ENCODE peak calls at places on chromosomes 13 and 19, in six cellular contexts. Q is Jurkat, Clone E6-1; V is fibroblast of gingiva; Z is lower lobe of right lung; B is activated T-cell treated with anti-CD3 and anti-CD28 coated beads, Interleukin-2, amount 50 U/mL, for 24 hours; R is pancreas. L is an unnamed sample.

GRCh38 chr19:40219721-40220276 is 1.6 kb upstream of the TTC9B start:
- DNase-seq in Q (no peak), V (no peak), Z (no peak), B (no peak), R (no peak), L (no peak)

GRCh38 chr13:32164622-32165268 is 133.2 kb downstream of the FRY start:
- DNase-seq in Q (peak; percentile 76), V (peak; percentile 31), Z (no peak), B (peak; percentile 29), R (no peak), L (no peak)

GRCh38 chr13:21318891-21319532 is 140.1 kb downstream of the ZDHHC20 start:
- DNase-seq in Q (no peak), V (no peak), Z (no peak), B (no peak), R (no peak), L (no peak)

GRCh38 chr19:50664204-50664603 is 15.0 kb downstream of the C19orf81 start:
- DNase-seq in Q (no peak), V (no peak), Z (no peak), B (no peak), R (no peak), L (no peak)

GRCh38 chr13:27953671-27954405 is 15.3 kb downstream of the CDX2 start:
- DNase-seq in Q (peak; percentile 28), V (peak; percentile 36), Z (peak; percentile 86), B (peak; percentile 81), R (peak; percentile 83), L (peak; percentile 91)

GRCh38 chr13:27053902-27054595 is 117.6 kb downstream of the USP12 start:
- DNase-seq in Q (no peak), V (peak; percentile 71), Z (no peak), B (no peak), R (no peak), L (no peak)

GRCh38 chr13:36673838-36674326 is at the start of gene SERTM1:
- DNase-seq in Q (no peak), V (no peak), Z (peak; percentile 51), B (no peak), R (no peak), L (no peak)

GRCh38 chr13:52001120-52001731 is 10.0 kb downstream of the ATP7B start:
- DNase-seq in Q (peak; percentile 60), V (peak; percentile 33), Z (no peak), B (no peak), R (no peak), L (no peak)

GRCh38 chr13:97454699-97455098 is 20.7 kb downstream of the RAP2A start:
- DNase-seq in Q (no peak), V (no peak), Z (no peak), B (no peak), R (no peak), L (no peak)

GRCh38 chr13:112783135-112783945 is 93.5 kb downstream of the ATP11A start:
- DNase-seq in Q (no peak), V (peak; percentile 45), Z (peak; percentile 58), B (peak; percentile 20), R (no peak), L (peak; percentile 40)

GRCh38 chr19:29086182-29086581 is 126.8 kb downstream of the UQCRFS1 start:
- DNase-seq in Q (no peak), V (no peak), Z (no peak), B (no peak), R (peak; percentile 45), L (no peak)

GRCh38 chr13:93268327-93269028 is 41.9 kb downstream of the GPC6 start:
- DNase-seq in Q (no peak), V (no peak), Z (no peak), B (no peak), R (no peak), L (no peak)

GRCh38 chr19:31377736-31378135 is 28.5 kb upstream of the TSHZ3 start:
- DNase-seq in Q (no peak), V (no peak), Z (no peak), B (no peak), R (no peak), L (no peak)

GRCh38 chr19:54030895-54031586 is 32.7 kb downstream of the VSTM1 start:
- DNase-seq in Q (no peak), V (no peak), Z (no peak), B (no peak), R (no peak), L (no peak)

GRCh38 chr13:40910324-40911050 is 108.6 kb downstream of the ELF1 start:
- DNase-seq in Q (no peak), V (no peak), Z (no peak), B (peak; percentile 47), R (no peak), L (no peak)

GRCh38 chr19:6674868-6675305 is 4.9 kb upstream of the TNFSF14 start:
- DNase-seq in Q (peak; percentile 77), V (peak; percentile 39), Z (peak; percentile 73), B (peak; percentile 92), R (peak; percentile 13), L (peak; percentile 90)

GRCh38 chr13:111480503-111480902 is 160.1 kb downstream of the TEX29 start:
- DNase-seq in Q (no peak), V (no peak), Z (no peak), B (no peak), R (no peak), L (no peak)

GRCh38 chr19:49712397-49712859 is 21.5 kb downstream of the CPT1C start:
- DNase-seq in Q (peak; percentile 14), V (peak; percentile 84), Z (no peak), B (no peak), R (no peak), L (no peak)

GRCh38 chr19:28829762-28830161 is 383.2 kb downstream of the UQCRFS1 start:
- DNase-seq in Q (no peak), V (no peak), Z (no peak), B (no peak), R (no peak), L (no peak)

GRCh38 chr13:26422036-26422435 is 135.4 kb upstream of the WASF3 start:
- DNase-seq in Q (no peak), V (no peak), Z (no peak), B (no peak), R (no peak), L (no peak)

GRCh38 chr13:112354330-112355273 is 21.6 kb upstream of the SPACA7 start:
- DNase-seq in Q (no peak), V (no peak), Z (no peak), B (no peak), R (no peak), L (no peak)

GRCh38 chr13:32783067-32783466 is 196.8 kb downstream of the PDS5B start:
- DNase-seq in Q (peak; percentile 89), V (no peak), Z (no peak), B (no peak), R (no peak), L (no peak)

GRCh38 chr13:24134772-24135171 is 25.7 kb upstream of the SPATA13 start:
- DNase-seq in Q (no peak), V (no peak), Z (no peak), B (no peak), R (no peak), L (no peak)

GRCh38 chr13:93814658-93815057 is 588.1 kb downstream of the GPC6 start:
- DNase-seq in Q (no peak), V (no peak), Z (no peak), B (no peak), R (no peak), L (no peak)

GRCh38 chr13:113589251-113589960 is 4.9 kb downstream of the TFDP1 start:
- DNase-seq in Q (no peak), V (no peak), Z (peak; percentile 24), B (no peak), R (no peak), L (peak; percentile 53)

GRCh38 chr19:5718579-5719273 is 1.2 kb downstream of the LONP1 start:
- DNase-seq in Q (peak; percentile 32), V (peak; percentile 68), Z (no peak), B (peak; percentile 56), R (no peak), L (peak; percentile 60)

GRCh38 chr19:8371011-8371804 is 7.3 kb downstream of the ANGPTL4 start:
- DNase-seq in Q (no peak), V (no peak), Z (peak; percentile 43), B (no peak), R (peak; percentile 38), L (no peak)

L was measured in activated CD8-positive, alpha-beta memory T cell treated with anti-CD3 and anti-CD28 coated beads, Interleukin-2, amount 50 U/mL, for 48 hours.